ENCODE peak calls at places on chromosomes 4 and X, in six cellular contexts. T is GM12865, B is heart left ventricle, G is activated B cell treated with CpG ODN at 0.5 μM for 24 hours, S is glutamatergic neuron, V is fibroblast of lung. O is an unnamed sample.

GRCh38 chr4:52982246-52982950 is 120.3 kb downstream of the RASL11B start:
- DNase-seq in T (peak), B (no peak), G (no peak), S (no peak), V (peak), O (no peak)

GRCh38 chr4:145709843-145710242 is 29.9 kb downstream of the C4orf51 start:
- DNase-seq in T (peak), B (no peak), G (no peak), S (no peak), V (peak), O (no peak)

GRCh38 chrX:118872102-118872566 is 48.5 kb downstream of the ZCCHC12 start:
- DNase-seq in T (peak), B (peak), G (no peak), S (no peak), V (no peak), O (no peak)

GRCh38 chrX:16743604-16744325 is 24.4 kb downstream of the SYAP1 start:
- DNase-seq in T (no peak), B (no peak), G (no peak), S (no peak), V (peak), O (no peak)

GRCh38 chr4:7872264-7872771 is 67.3 kb downstream of the AFAP1 start:
- DNase-seq in T (no peak), B (peak), G (no peak), S (peak), V (peak), O (no peak)

GRCh38 chrX:147948531-147948930 is 32.6 kb upstream of the FMR1NB start:
- DNase-seq in T (no peak), B (no peak), G (no peak), S (no peak), V (no peak), O (no peak)

GRCh38 chr4:60805500-60806313 is 394.4 kb upstream of the ADGRL3 start:
- DNase-seq in T (peak), B (no peak), G (no peak), S (no peak), V (peak), O (no peak)

GRCh38 chr4:20463176-20463430 is 211.4 kb downstream of the SLIT2 start:
- DNase-seq in T (no peak), B (no peak), G (no peak), S (no peak), V (no peak), O (no peak)

GRCh38 chrX:38662640-38663039 is 101.3 kb downstream of the TSPAN7 start:
- DNase-seq in T (no peak), B (no peak), G (no peak), S (no peak), V (no peak), O (no peak)

GRCh38 chr4:123505077-123505456 is 108.5 kb downstream of the SPRY1 start:
- DNase-seq in T (no peak), B (no peak), G (no peak), S (no peak), V (peak), O (no peak)

GRCh38 chr4:169208090-169208455 is 62.7 kb downstream of the SH3RF1 start:
- DNase-seq in T (no peak), B (no peak), G (no peak), S (no peak), V (peak), O (no peak)

GRCh38 chrX:8194216-8194615 is 23.1 kb upstream of the VCX2 start:
- DNase-seq in T (no peak), B (no peak), G (no peak), S (no peak), V (no peak), O (no peak)

GRCh38 chr4:26525136-26525535 is 34.9 kb upstream of the CCKAR start:
- DNase-seq in T (no peak), B (no peak), G (no peak), S (no peak), V (peak), O (no peak)

GRCh38 chr4:16505726-16506125 is 279.5 kb upstream of the TAPT1 start:
- DNase-seq in T (no peak), B (peak), G (no peak), S (peak), V (peak), O (no peak)
- TF ChIP-seq CTCF in T (no peak), B (peak), G (no peak), S (no peak), V (peak), O (no peak)

GRCh38 chr4:108834787-108835384 is 72.0 kb upstream of the ETNPPL start:
- DNase-seq in T (no peak), B (no peak), G (no peak), S (no peak), V (peak), O (no peak)
- TF ChIP-seq CTCF in T (peak), B (peak), G (no peak), S (peak), V (peak), O (peak)

GRCh38 chrX:95346854-95347253 is 1337.8 kb upstream of the DIAPH2 start:
- DNase-seq in T (no peak), B (no peak), G (no peak), S (no peak), V (peak), O (no peak)
- TF ChIP-seq CTCF in T (no peak), B (no peak), G (no peak), S (no peak), V (no peak), O (no peak)

GRCh38 chrX:11913001-11913400 is 155.0 kb downstream of the MSL3 start:
- DNase-seq in T (no peak), B (no peak), G (no peak), S (no peak), V (no peak), O (no peak)

GRCh38 chrX:11908371-11908770 is 150.3 kb downstream of the MSL3 start:
- DNase-seq in T (peak), B (no peak), G (no peak), S (no peak), V (peak), O (no peak)
- TF ChIP-seq CTCF in T (peak), B (no peak), G (no peak), S (peak), V (peak), O (no peak)

O was measured in CD14-positive monocyte.